ENCODE peak calls at places on chromosomes 3 and 15, in five cellular contexts. J, O, M, K and V are unnamed samples.

GRCh38 chr15:70560617-70561328 is 202.6 kb downstream of the UACA start:
- DNase-seq in J (no peak), O (no peak), M (no peak), K (no peak), V (no peak)

GRCh38 chr15:70768247-70768883 is 5.0 kb upstream of the UACA start:
- DNase-seq in J (no peak), O (no peak), M (no peak), K (no peak), V (no peak)

GRCh38 chr3:159763466-159764210 is 225.0 kb upstream of the IL12A start:
- DNase-seq in M (peak; percentile 75), J (peak; percentile 91), O (no peak), K (peak; percentile 97), V (no peak)

GRCh38 chr15:83310521-83311456 is 26.3 kb upstream of the BNC1 start:
- DNase-seq in O (no peak), J (peak; percentile 20), K (no peak), M (peak; percentile 39), V (no peak)

GRCh38 chr3:24237971-24238767 is 256.5 kb downstream of the THRB start:
- DNase-seq in M (peak; percentile 95), K (peak; percentile 94), O (no peak), J (peak; percentile 92), V (no peak)

GRCh38 chr3:96776818-96777217 is 37.6 kb upstream of the EPHA6 start:
- DNase-seq in K (no peak), O (no peak), J (no peak), M (no peak), V (no peak)

GRCh38 chr15:92629975-92630626 is 25.5 kb downstream of the FAM174B start:
- DNase-seq in K (no peak), M (no peak), J (no peak), O (no peak), V (no peak)

GRCh38 chr15:72732554-72732953 is 46.5 kb downstream of the BBS4 start:
- DNase-seq in J (no peak), O (no peak), K (no peak), M (no peak), V (no peak)

GRCh38 chr3:124997303-124998246 is 58.2 kb downstream of the HEG1 start:
- DNase-seq in O (no peak), M (no peak), K (no peak), J (no peak), V (no peak)

GRCh38 chr3:102480139-102480538 is 45.3 kb downstream of the ZPLD1 start:
- DNase-seq in O (no peak), M (no peak), J (no peak), K (no peak), V (no peak)

GRCh38 chr3:119352863-119353527 is 58.8 kb downstream of the ARHGAP31 start:
- DNase-seq in K (peak; percentile 46), O (no peak), J (peak; percentile 62), M (peak; percentile 66), V (peak; percentile 20)

GRCh38 chr3:78101363-78101762 is 1061.5 kb downstream of the ROBO2 start:
- DNase-seq in M (no peak), J (peak; percentile 6), O (no peak), K (peak; percentile 7), V (no peak)

GRCh38 chr3:167739190-167739589 is 3.7 kb downstream of the SERPINI1 start:
- DNase-seq in M (no peak), J (no peak), K (no peak), O (no peak), V (no peak)

GRCh38 chr15:74783808-74784175 is 1.9 kb downstream of the CSK start:
- DNase-seq in M (no peak), K (no peak), O (no peak), J (no peak), V (no peak)
- H3K4me1 ChIP-seq in M (peaks cover 25% of the 10 kb centered on the region), K (peaks cover 28% of the 10 kb centered on the region), O (peaks cover 66% of the 10 kb centered on the region), J (peaks cover 22% of the 10 kb centered on the region), V (peaks cover 68% of the 10 kb centered on the region)

GRCh38 chr15:37015025-37015424 is 85.3 kb downstream of the MEIS2 start:
- DNase-seq in J (no peak), M (no peak), O (no peak), K (no peak), V (no peak)
- H3K27ac ChIP-seq in J (no peak overlapping the region), M (no peak overlapping the region), O (no peak overlapping the region), K (no peak overlapping the region), V (no peak overlapping the region)

GRCh38 chr3:74535281-74535680 is 79.2 kb downstream of the CNTN3 start:
- DNase-seq in K (no peak), J (no peak), O (no peak), M (no peak), V (no peak)
- H3K4me1 ChIP-seq in K (no peaks in the 10 kb centered on the region), J (no peaks in the 10 kb centered on the region), O (no peaks in the 10 kb centered on the region), M (no peaks in the 10 kb centered on the region), V (no peaks in the 10 kb centered on the region)

GRCh38 chr3:172918165-172918564 is 167.6 kb downstream of the ECT2 start:
- DNase-seq in K (peak; percentile 85), O (no peak), M (no peak), J (peak; percentile 10), V (no peak)
- H3K27ac ChIP-seq in K (peak overlapping the region; percentile 81), O (no peak overlapping the region), M (no peak overlapping the region), J (no peak overlapping the region), V (no peak overlapping the region)

GRCh38 chr15:34600920-34601319 is 17.5 kb upstream of the GOLGA8B start:
- DNase-seq in M (no peak), K (no peak), J (no peak), O (no peak), V (no peak)

GRCh38 chr15:34608517-34608916 is 25.1 kb upstream of the GOLGA8B start:
- DNase-seq in K (no peak), O (no peak), J (no peak), M (no peak), V (no peak)

GRCh38 chr15:34607832-34608231 is 24.4 kb upstream of the GOLGA8B start:
- DNase-seq in M (no peak), O (no peak), J (no peak), K (no peak), V (no peak)

GRCh38 chr15:34606545-34606944 is 23.1 kb upstream of the GOLGA8B start:
- DNase-seq in M (no peak), J (no peak), K (no peak), O (no peak), V (no peak)

DNA sequence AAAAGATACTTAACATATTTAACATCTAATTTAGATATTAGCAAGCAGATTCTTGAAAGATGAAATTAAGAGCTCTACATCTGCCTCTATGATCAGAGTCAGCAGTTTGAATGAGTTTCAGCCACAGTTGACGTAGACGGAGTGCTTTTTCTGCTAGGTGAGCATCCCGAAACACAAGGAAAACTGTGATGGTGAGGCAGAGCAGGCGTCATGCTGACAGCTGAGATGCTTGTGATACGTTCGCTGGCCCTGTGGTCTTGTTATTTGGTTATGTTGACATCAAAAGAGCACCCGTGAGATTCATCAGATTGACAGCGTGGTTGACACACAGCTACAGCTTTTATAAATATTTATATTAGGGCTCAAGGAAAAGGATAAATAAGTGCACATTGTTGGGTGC is 19.6 kb upstream of the GOLGA8B start:
- DNase-seq in O (no peak), K (no peak), M (no peak), J (no peak), V (no peak)
- H3K4me1 ChIP-seq in O (no peaks in the 10 kb centered on the region), K (no peaks in the 10 kb centered on the region), M (no peaks in the 10 kb centered on the region), J (no peaks in the 10 kb centered on the region), V (no peaks in the 10 kb centered on the region)

GRCh38 chr3:61824553-61825135 is 263.3 kb downstream of the PTPRG start:
- DNase-seq in M (no peak), K (no peak), O (no peak), J (no peak), V (no peak)

GRCh38 chr3:61820306-61820992 is 259.1 kb downstream of the PTPRG start:
- DNase-seq in J (no peak), M (no peak), O (no peak), K (no peak), V (no peak)

GRCh38 chr3:61821823-61822251 is 260.5 kb downstream of the PTPRG start:
- DNase-seq in K (no peak), M (no peak), J (no peak), O (no peak), V (no peak)

GRCh38 chr3:61819861-61820260 is 258.5 kb downstream of the PTPRG start:
- DNase-seq in O (no peak), J (no peak), K (no peak), M (no peak), V (no peak)

DNA sequence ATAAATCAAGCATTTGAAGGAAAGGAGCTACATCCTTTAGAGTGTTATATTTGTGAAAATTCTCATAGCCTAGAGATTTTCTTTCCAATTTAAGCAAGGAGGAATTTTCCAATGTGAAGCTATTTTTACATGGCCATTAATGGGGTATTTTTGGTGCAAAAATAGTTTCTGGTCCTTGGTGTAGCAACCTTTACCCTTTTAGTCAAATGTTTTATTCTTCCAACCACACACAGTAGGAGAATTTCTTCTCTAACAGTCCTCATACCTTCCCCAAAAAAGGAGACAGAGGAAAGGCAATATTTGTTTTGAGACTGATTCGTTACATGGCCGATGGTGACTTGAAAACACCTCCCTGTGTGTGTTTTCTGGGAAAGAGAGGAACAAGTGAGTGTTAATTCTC is 261.2 kb downstream of the PTPRG start:
- DNase-seq in K (no peak), M (no peak), O (no peak), J (no peak), V (no peak)
- H3K27ac ChIP-seq in K (no peak overlapping the region), M (no peak overlapping the region), O (no peak overlapping the region), J (no peak overlapping the region), V (no peak overlapping the region)

GRCh38 chr15:90028376-90028775 is 27.3 kb downstream of the ZNF710 start:
- DNase-seq in K (no peak), J (no peak), O (no peak), M (no peak), V (no peak)
- H3K4me1 ChIP-seq in K (no peaks in the 10 kb centered on the region), J (peaks cover 6% of the 10 kb centered on the region), O (peaks cover 15% of the 10 kb centered on the region), M (peaks cover 7% of the 10 kb centered on the region), V (peaks cover 17% of the 10 kb centered on the region)